ENCODE peak calls at places on chromosomes 1 and 21, in nine cellular contexts. L is cardiac fibroblast, C is heart left ventricle, W is left ventricle myocardium inferior, I is HFFc6, E is GM06990, Y is esophagus squamous epithelium, H is NB4, A is glutamatergic neuron. B is an unnamed sample.
A peak's percentile ranks its signal among the peaks of the same experiment; 100 is the strongest.

GRCh38 chr1:41122851-41123518 is 101.5 kb upstream of the SLFNL1 start:
- DNase-seq in L (peak; percentile 89), C (no peak), W (no peak), I (peak; percentile 90), E (no peak), Y (no peak), H (peak; percentile 44), A (peak; percentile 22), B (peak; percentile 76)

GRCh38 chr1:61264825-61265242 is 182.5 kb downstream of the NFIA start:
- DNase-seq in L (no peak), C (no peak), W (no peak), I (no peak), E (no peak), Y (no peak), H (no peak), A (no peak), B (no peak)

GRCh38 chr1:209417761-209418160 is 165.8 kb upstream of the CAMK1G start:
- DNase-seq in L (no peak), C (no peak), W (no peak), I (no peak), E (no peak), Y (no peak), H (no peak), A (no peak), B (no peak)

GRCh38 chr1:182299728-182300581 is 91.6 kb downstream of the GLUL start:
- DNase-seq in L (no peak), C (peak; percentile 48), W (peak; percentile 67), I (no peak), E (no peak), Y (no peak), H (peak; percentile 94), A (no peak), B (peak; percentile 47)

GRCh38 chr1:183096351-183096750 is 73.1 kb downstream of the LAMC1 start:
- DNase-seq in L (no peak), C (no peak), W (no peak), I (no peak), E (no peak), Y (no peak), H (no peak), A (no peak), B (no peak)

GRCh38 chr21:45327458-45328197 is 39.9 kb upstream of the POFUT2 start:
- DNase-seq in L (no peak), C (no peak), W (peak; percentile 13), I (no peak), E (no peak), Y (no peak), H (no peak), A (no peak), B (no peak)

GRCh38 chr21:35043549-35043948 is 5.6 kb downstream of the RUNX1 start:
- DNase-seq in L (no peak), C (no peak), W (no peak), I (no peak), E (peak; percentile 48), Y (no peak), H (no peak), A (no peak), B (no peak)

GRCh38 chr1:151060241-151061011 is at the start of gene MLLT11:
- DNase-seq in L (peak; percentile 66), C (peak; percentile 51), W (peak; percentile 35), I (peak; percentile 43), E (peak; percentile 30), Y (no peak), H (peak; percentile 85), A (peak; percentile 88), B (peak; percentile 61)

GRCh38 chr1:70210820-70211219 is 5.4 kb upstream of the LRRC40 start:
- DNase-seq in L (no peak), C (no peak), W (no peak), I (no peak), E (no peak), Y (no peak), H (no peak), A (no peak), B (no peak)

GRCh38 chr1:17046043-17046657 is 7.7 kb downstream of the SDHB start:
- DNase-seq in L (peak; percentile 82), C (no peak), W (no peak), I (peak; percentile 73), E (no peak), Y (no peak), H (peak; percentile 64), A (no peak), B (peak; percentile 71)

GRCh38 chr1:108816049-108816882 is 40.6 kb downstream of the AKNAD1 start:
- DNase-seq in L (peak; percentile 94), C (peak; percentile 73), W (peak; percentile 66), I (peak; percentile 94), E (no peak), Y (no peak), H (no peak), A (peak; percentile 65), B (peak; percentile 69)

GRCh38 chr1:9691108-9691445 is 39.5 kb downstream of the PIK3CD start:
- DNase-seq in L (peak; percentile 41), C (no peak), W (no peak), I (peak; percentile 60), E (no peak), Y (no peak), H (no peak), A (no peak), B (no peak)

GRCh38 chr1:185352067-185352466 is 35.0 kb upstream of the IVNS1ABP start:
- DNase-seq in L (peak; percentile 56), C (no peak), W (no peak), I (no peak), E (no peak), Y (no peak), H (no peak), A (no peak), B (no peak)

GRCh38 chr1:19559641-19560040 is 74.3 kb upstream of the CAPZB start:
- DNase-seq in L (peak; percentile 88), C (no peak), W (no peak), I (peak; percentile 90), E (no peak), Y (no peak), H (no peak), A (no peak), B (no peak)

GRCh38 chr1:59017501-59018231 is 233.8 kb upstream of the JUN start:
- DNase-seq in L (peak; percentile 29), C (no peak), W (no peak), I (no peak), E (no peak), Y (no peak), H (peak; percentile 38), A (no peak), B (peak; percentile 18)

GRCh38 chr1:12496154-12496961 is 121.7 kb downstream of the DHRS3 start:
- DNase-seq in L (no peak), C (no peak), W (no peak), I (no peak), E (no peak), Y (no peak), H (no peak), A (no peak), B (no peak)

GRCh38 chr1:161098161-161099068 is at the start of gene KLHDC9:
- DNase-seq in L (no peak), C (peak; percentile 81), W (peak; percentile 71), I (peak; percentile 83), E (peak; percentile 91), Y (no peak), H (no peak), A (peak; percentile 84), B (no peak)

GRCh38 chr1:240888039-240888786 is 276.3 kb upstream of the GREM2 start:
- DNase-seq in L (peak; percentile 23), C (no peak), W (no peak), I (no peak), E (peak; percentile 18), Y (no peak), H (peak; percentile 47), A (peak; percentile 56), B (peak; percentile 88)

GRCh38 chr1:116483481-116484309 is 87.1 kb downstream of the CD58 start:
- DNase-seq in L (no peak), C (peak; percentile 50), W (peak; percentile 56), I (peak; percentile 69), E (no peak), Y (no peak), H (no peak), A (no peak), B (no peak)

GRCh38 chr1:11545793-11546192 is 66.8 kb downstream of the DISP3 start:
- DNase-seq in L (no peak), C (no peak), W (no peak), I (no peak), E (no peak), Y (no peak), H (no peak), A (no peak), B (no peak)

GRCh38 chr1:61079898-61080336 is 2.4 kb upstream of the NFIA start:
- DNase-seq in L (peak; percentile 86), C (peak; percentile 89), W (peak; percentile 85), I (peak; percentile 52), E (no peak), Y (no peak), H (peak; percentile 78), A (peak; percentile 27), B (peak; percentile 93)

GRCh38 chr1:9842781-9843575 is 19.2 kb upstream of the CLSTN1 start:
- DNase-seq in L (no peak), C (no peak), W (peak; percentile 47), I (no peak), E (no peak), Y (no peak), H (no peak), A (no peak), B (peak; percentile 44)

DNA sequence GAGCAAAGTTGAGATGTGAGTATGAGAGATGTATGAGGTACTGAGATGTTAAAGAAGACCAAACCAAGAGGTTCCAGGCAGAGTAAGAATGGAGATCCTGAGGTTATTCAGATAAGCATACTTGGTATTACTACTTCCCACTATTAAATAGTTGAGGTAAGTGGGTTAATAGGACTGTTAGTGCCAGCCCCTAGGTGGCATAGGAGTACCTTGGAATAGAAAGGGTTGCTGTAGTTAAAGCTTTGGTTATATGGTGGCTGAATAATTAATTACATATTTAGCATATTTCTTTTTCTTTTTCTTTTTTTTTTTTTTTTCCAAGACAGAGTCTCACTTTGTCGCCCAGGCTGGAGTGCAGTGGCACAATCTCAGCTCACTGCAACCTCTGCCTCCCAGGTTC is 397.9 kb upstream of the TMPRSS15 start:
- DNase-seq in L (no peak), C (no peak), W (no peak), I (no peak), E (no peak), Y (no peak), H (peak; percentile 6), A (no peak), B (peak; percentile 42)
- TF ChIP-seq CTCF in L (no peak), C (peak; percentile 22), W (peak; percentile 49), I (peak; percentile 37), E (no peak), Y (no peak), H (peak; percentile 2), A (no peak), B (peak; percentile 51)

GRCh38 chr1:25700626-25701025 is 84.0 kb downstream of the MAN1C1 start:
- DNase-seq in L (no peak), C (peak; percentile 49), W (no peak), I (no peak), E (no peak), Y (no peak), H (no peak), A (peak; percentile 73), B (no peak)
- TF ChIP-seq CTCF in L (peak; percentile 23), C (no peak), W (peak; percentile 27), I (peak; percentile 45), E (no peak), Y (no peak), H (no peak), A (peak; percentile 31), B (no peak)

GRCh38 chr21:33374080-33374873 is 28.9 kb upstream of the IFNGR2 start:
- DNase-seq in L (peak; percentile 77), C (peak; percentile 54), W (peak; percentile 52), I (peak; percentile 16), E (no peak), Y (no peak), H (peak; percentile 82), A (no peak), B (peak; percentile 72)
- TF ChIP-seq CTCF in L (peak; percentile 67), C (peak; percentile 66), W (peak; percentile 77), I (peak; percentile 82), E (peak; percentile 77), Y (peak; percentile 67), H (peak; percentile 69), A (peak; percentile 46), B (peak; percentile 54)

GRCh38 chr1:97986041-97987005 is 65.5 kb upstream of the DPYD start:
- DNase-seq in L (peak; percentile 70), C (no peak), W (no peak), I (no peak), E (no peak), Y (no peak), H (no peak), A (no peak), B (no peak)
- TF ChIP-seq CTCF in L (no peak), C (no peak), W (no peak), I (no peak), E (no peak), Y (no peak), H (no peak), A (no peak), B (no peak)